ENCODE peak calls at places on chromosomes 16 and 17, in four cellular contexts. G is GM20000, I is GM23248, T is germinal center. W is an unnamed sample.

GRCh38 chr16:66199189-66199588 is 167.3 kb upstream of the CDH5 start:
- DNase-seq in G (no peak), I (peak; percentile 37), T (no peak), W (no peak)

GRCh38 chr16:56871172-56871593 is 6.2 kb downstream of the SLC12A3 start:
- DNase-seq in G (peak; percentile 62), I (peak; percentile 87), T (peak; percentile 61), W (peak; percentile 73)

GRCh38 chr17:47949197-47949759 is 7.9 kb downstream of the PNPO start:
- DNase-seq in G (peak; percentile 81), I (peak; percentile 84), T (peak; percentile 76), W (peak; percentile 82)

GRCh38 chr16:12332553-12332952 is 356.0 kb downstream of the SNX29 start:
- DNase-seq in G (no peak), I (no peak), T (no peak), W (no peak)

GRCh38 chr17:1002771-1003555 is 6.0 kb downstream of the TIMM22 start:
- DNase-seq in G (no peak), I (peak; percentile 84), T (no peak), W (no peak)

GRCh38 chr16:71373073-71373472 is 14.6 kb downstream of the CALB2 start:
- DNase-seq in G (no peak), I (peak; percentile 67), T (no peak), W (no peak)

GRCh38 chr17:44775838-44776621 is 17.2 kb downstream of the ADAM11 start:
- DNase-seq in G (no peak), I (no peak), T (peak; percentile 98), W (no peak)

GRCh38 chr16:82530883-82531282 is 95.9 kb upstream of the CDH13 start:
- DNase-seq in G (no peak), I (no peak), T (no peak), W (no peak)

GRCh38 chr17:67152824-67153223 is 92.2 kb downstream of the HELZ start:
- DNase-seq in G (no peak), I (no peak), T (no peak), W (no peak)

GRCh38 chr17:1275962-1276736 is 3.3 kb upstream of the TRARG1 start:
- DNase-seq in G (peak; percentile 87), I (peak; percentile 67), T (peak; percentile 74), W (peak; percentile 83)

GRCh38 chr16:85536073-85536410 is 77.1 kb upstream of the GSE1 start:
- DNase-seq in G (no peak), I (peak; percentile 39), T (no peak), W (no peak)

GRCh38 chr16:4519274-4520058 is 19.1 kb downstream of the CDIP1 start:
- DNase-seq in G (no peak), I (no peak), T (no peak), W (no peak)

GRCh38 chr17:44850612-44851011 is 2.9 kb downstream of the HIGD1B start:
- DNase-seq in G (no peak), I (no peak), T (no peak), W (no peak)

GRCh38 chr16:75550211-75550662 is 5.8 kb downstream of the TMEM231 start:
- DNase-seq in G (peak; percentile 69), I (peak; percentile 49), T (peak; percentile 72), W (peak; percentile 58)

GRCh38 chr17:77240976-77241375 is 100.2 kb downstream of the SEC14L1 start:
- DNase-seq in G (no peak), I (no peak), T (no peak), W (no peak)

GRCh38 chr16:66604376-66605176 is at the start of gene CMTM3:
- DNase-seq in G (peak; percentile 88), I (peak; percentile 87), T (peak; percentile 71), W (peak; percentile 83)

GRCh38 chr17:73042809-73043685 is 49.4 kb downstream of the SLC39A11 start:
- DNase-seq in G (no peak), I (peak; percentile 65), T (no peak), W (no peak)

GRCh38 chr17:76071497-76072148 is 694 bp downstream of the SRP68 start:
- DNase-seq in G (peak; percentile 77), I (no peak), T (no peak), W (peak; percentile 66)

GRCh38 chr16:59192551-59193199 is 458.6 kb upstream of the GOT2 start:
- DNase-seq in G (peak; percentile 10), I (peak; percentile 1), T (no peak), W (peak; percentile 8)

GRCh38 chr17:77555741-77556291 is 402.7 kb upstream of the TNRC6C start:
- DNase-seq in G (no peak), I (no peak), T (no peak), W (no peak)

GRCh38 chr16:57268804-57269800 is 15.4 kb downstream of the PLLP start:
- DNase-seq in G (no peak), I (no peak), T (no peak), W (no peak)

GRCh38 chr16:89646906-89647305 is 10.6 kb downstream of the CHMP1A start:
- DNase-seq in G (no peak), I (no peak), T (no peak), W (no peak)

GRCh38 chr16:84459941-84460405 is 44.5 kb downstream of the MEAK7 start:
- DNase-seq in G (no peak), I (no peak), T (no peak), W (no peak)

GRCh38 chr17:78819402-78819801 is 21.2 kb downstream of the USP36 start:
- DNase-seq in G (no peak), I (no peak), T (no peak), W (no peak)

GRCh38 chr16:57564571-57565270 is 22.3 kb downstream of the ADGRG5 start:
- DNase-seq in G (no peak), I (peak; percentile 52), T (no peak), W (no peak)

GRCh38 chr16:3029499-3030127 is 5.8 kb downstream of the THOC6 start:
- DNase-seq in G (peak; percentile 74), I (peak; percentile 84), T (no peak), W (no peak)

GRCh38 chr17:62807812-62808575 is at the start of gene MARCHF10:
- DNase-seq in G (peak; percentile 75), I (no peak), T (peak; percentile 63), W (peak; percentile 69)

GRCh38 chr17:64315032-64315490 is 52.0 kb upstream of the TEX2 start:
- DNase-seq in G (no peak), I (peak; percentile 64), T (no peak), W (no peak)

GRCh38 chr16:20611350-20611902 is 35.3 kb upstream of the ACSM2B start:
- DNase-seq in G (no peak), I (no peak), T (no peak), W (no peak)

GRCh38 chr17:382644-383533 is 30.3 kb upstream of the RPH3AL start:
- DNase-seq in G (no peak), I (peak; percentile 57), T (no peak), W (no peak)

GRCh38 chr17:34781571-34782108 is 179.6 kb downstream of the CCT6B start:
- DNase-seq in G (no peak), I (peak; percentile 73), T (no peak), W (no peak)

GRCh38 chr16:83305092-83305491 is 502.7 kb upstream of the HSBP1 start:
- DNase-seq in G (no peak), I (peak; percentile 93), T (no peak), W (no peak)

GRCh38 chr17:80968602-80969029 is 23.0 kb upstream of the CHMP6 start:
- DNase-seq in G (no peak), I (peak; percentile 66), T (no peak), W (no peak)

GRCh38 chr16:24482681-24483202 is 56.6 kb upstream of the RBBP6 start:
- DNase-seq in G (no peak), I (no peak), T (no peak), W (no peak)

GRCh38 chr17:43556292-43556691 is 10.2 kb upstream of the ETV4 start:
- DNase-seq in G (no peak), I (peak; percentile 93), T (no peak), W (no peak)